ENCODE peak calls at places on chromosome 5, in five cellular contexts. One of them, this sample, is unnamed.

GRCh38 chr5:126917918-126918623 is 112.3 kb downstream of the MARCHF3 start:
- DNase-seq in tibial nerve: no peak
- DNase-seq in testis: no peak
- DNase-seq in HCT116: no peak
- DNase-seq in breast epithelium: no peak
- DNase-seq in this sample: no peak

GRCh38 chr5:138252944-138253343 is 21.5 kb downstream of the GFRA3 start:
- DNase-seq in breast epithelium: no peak
- DNase-seq in HCT116: no peak
- DNase-seq in tibial nerve: no peak
- DNase-seq in testis: no peak
- DNase-seq in this sample: no peak

GRCh38 chr5:113038714-113039113 is 62.1 kb downstream of the DCP2 start:
- DNase-seq in tibial nerve: no peak
- DNase-seq in breast epithelium: no peak
- DNase-seq in testis: no peak
- DNase-seq in HCT116: peak; percentile 19
- DNase-seq in this sample: no peak

GRCh38 chr5:125409101-125409495 is 662.7 kb upstream of the ZNF608 start:
- DNase-seq in HCT116: no peak
- DNase-seq in testis: no peak
- DNase-seq in tibial nerve: no peak
- DNase-seq in breast epithelium: no peak
- DNase-seq in this sample: no peak

GRCh38 chr5:45694255-45694834 is 1.8 kb downstream of the HCN1 start:
- DNase-seq in tibial nerve: no peak
- DNase-seq in HCT116: no peak
- DNase-seq in testis: no peak
- DNase-seq in breast epithelium: no peak
- DNase-seq in this sample: no peak

GRCh38 chr5:132385321-132386105 is 16.0 kb downstream of the SLC22A5 start:
- DNase-seq in tibial nerve: no peak
- DNase-seq in HCT116: no peak
- DNase-seq in testis: peak; percentile 57
- DNase-seq in breast epithelium: no peak
- DNase-seq in this sample: no peak

GRCh38 chr5:53360811-53361210 is 119.6 kb upstream of the FST start:
- DNase-seq in breast epithelium: no peak
- DNase-seq in HCT116: peak; percentile 4
- DNase-seq in testis: no peak
- DNase-seq in tibial nerve: no peak
- DNase-seq in this sample: no peak

GRCh38 chr5:137575847-137576246 is 76.7 kb upstream of the SPOCK1 start:
- DNase-seq in testis: no peak
- DNase-seq in breast epithelium: no peak
- DNase-seq in tibial nerve: no peak
- DNase-seq in HCT116: no peak
- DNase-seq in this sample: no peak

GRCh38 chr5:55969956-55970355 is 24.8 kb downstream of the IL6ST start:
- DNase-seq in breast epithelium: no peak
- DNase-seq in HCT116: no peak
- DNase-seq in testis: no peak
- DNase-seq in tibial nerve: no peak
- DNase-seq in this sample: no peak

GRCh38 chr5:172881691-172882370 is 47.8 kb downstream of the ERGIC1 start:
- DNase-seq in HCT116: peak; percentile 10
- DNase-seq in testis: no peak
- DNase-seq in tibial nerve: no peak
- DNase-seq in breast epithelium: no peak
- DNase-seq in this sample: no peak

GRCh38 chr5:5025098-5025773 is 114.9 kb upstream of the ADAMTS16 start:
- DNase-seq in breast epithelium: no peak
- DNase-seq in HCT116: no peak
- DNase-seq in tibial nerve: no peak
- DNase-seq in testis: no peak
- DNase-seq in this sample: no peak

GRCh38 chr5:53376853-53377252 is 103.6 kb upstream of the FST start:
- DNase-seq in breast epithelium: no peak
- DNase-seq in testis: no peak
- DNase-seq in tibial nerve: no peak
- DNase-seq in HCT116: no peak
- DNase-seq in this sample: no peak

GRCh38 chr5:141828162-141828561 is 50.0 kb downstream of the PCDH1 start:
- DNase-seq in HCT116: no peak
- DNase-seq in breast epithelium: no peak
- DNase-seq in testis: no peak
- DNase-seq in tibial nerve: no peak
- DNase-seq in this sample: no peak

GRCh38 chr5:88049737-88050136 is 218.9 kb downstream of the TMEM161B start:
- DNase-seq in breast epithelium: no peak
- DNase-seq in tibial nerve: no peak
- DNase-seq in HCT116: no peak
- DNase-seq in testis: no peak
- DNase-seq in this sample: no peak

GRCh38 chr5:149831492-149831891 is 101.4 kb downstream of the PPARGC1B start:
- DNase-seq in breast epithelium: no peak
- DNase-seq in testis: no peak
- DNase-seq in tibial nerve: no peak
- DNase-seq in HCT116: no peak
- DNase-seq in this sample: no peak

GRCh38 chr5:177455661-177456590 is 9.3 kb downstream of the PRR7 start:
- DNase-seq in testis: peak; percentile 97
- DNase-seq in HCT116: peak; percentile 84
- DNase-seq in breast epithelium: peak; percentile 92
- DNase-seq in tibial nerve: peak; percentile 92
- DNase-seq in this sample: peak; percentile 50

GRCh38 chr5:126694403-126694802 is 82.5 kb upstream of the LMNB1 start:
- DNase-seq in HCT116: no peak
- DNase-seq in testis: no peak
- DNase-seq in tibial nerve: no peak
- DNase-seq in breast epithelium: no peak
- DNase-seq in this sample: no peak

GRCh38 chr5:160514866-160515265 is 93.2 kb downstream of the PTTG1 start:
- DNase-seq in HCT116: no peak
- DNase-seq in tibial nerve: no peak
- DNase-seq in testis: no peak
- DNase-seq in breast epithelium: no peak
- DNase-seq in this sample: no peak

GRCh38 chr5:160513485-160513884 is 91.8 kb downstream of the PTTG1 start:
- DNase-seq in tibial nerve: no peak
- DNase-seq in testis: no peak
- DNase-seq in breast epithelium: no peak
- DNase-seq in HCT116: no peak
- DNase-seq in this sample: no peak

GRCh38 chr5:160514191-160514590 is 92.5 kb downstream of the PTTG1 start:
- DNase-seq in tibial nerve: no peak
- DNase-seq in breast epithelium: no peak
- DNase-seq in HCT116: no peak
- DNase-seq in testis: no peak
- DNase-seq in this sample: no peak

GRCh38 chr5:160508780-160509361 is 87.2 kb downstream of the PTTG1 start:
- DNase-seq in breast epithelium: peak; percentile 29
- DNase-seq in testis: peak; percentile 81
- DNase-seq in HCT116: peak; percentile 73
- DNase-seq in tibial nerve: no peak
- DNase-seq in this sample: no peak

DNA sequence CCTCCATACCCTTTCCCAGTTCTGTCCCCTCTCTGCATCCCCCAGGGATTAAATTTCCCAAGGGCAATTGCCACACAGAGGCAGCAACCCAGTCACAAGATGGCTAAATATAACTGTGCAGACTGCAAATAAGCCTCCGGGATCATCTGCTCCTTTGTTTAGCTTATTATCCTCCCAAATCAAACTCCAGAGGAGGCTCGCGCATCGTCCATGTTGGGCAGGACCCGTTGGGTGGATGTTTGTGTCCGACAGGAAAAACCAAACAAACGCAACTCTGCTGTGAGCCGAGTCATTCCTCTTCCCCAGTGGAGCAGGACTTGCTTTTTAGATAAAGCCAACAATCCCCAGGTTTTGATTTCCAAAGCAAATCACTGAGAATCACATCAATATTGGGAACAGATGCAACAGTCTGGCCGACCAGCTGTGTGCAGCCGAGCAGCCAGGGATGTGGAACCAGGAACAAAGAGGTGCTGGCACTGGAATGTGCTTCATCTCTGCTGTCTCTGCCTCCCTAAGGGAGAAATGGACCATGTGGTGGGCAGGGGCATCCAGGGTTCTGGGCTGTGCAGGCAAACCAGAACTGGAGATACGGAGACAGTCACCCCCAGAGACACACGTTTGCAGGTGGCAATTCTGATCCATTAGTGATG is 89.8 kb downstream of the PTTG1 start:
- DNase-seq in tibial nerve: no peak
- DNase-seq in breast epithelium: no peak
- DNase-seq in HCT116: no peak
- DNase-seq in testis: no peak
- DNase-seq in this sample: no peak
- TF ChIP-seq POLR2A in tibial nerve: no peak
- TF ChIP-seq POLR2A in breast epithelium: no peak
- TF ChIP-seq POLR2A in HCT116: no peak
- TF ChIP-seq POLR2A in testis: no peak
- TF ChIP-seq POLR2A in this sample: no peak

GRCh38 chr5:145835839-145836222 is 689 bp upstream of the PRELID2 start:
- DNase-seq in testis: no peak
- DNase-seq in breast epithelium: no peak
- DNase-seq in HCT116: no peak
- DNase-seq in tibial nerve: no peak
- DNase-seq in this sample: no peak

GRCh38 chr5:145838276-145838675 is 3.1 kb upstream of the PRELID2 start:
- DNase-seq in testis: peak; percentile 38
- DNase-seq in breast epithelium: no peak
- DNase-seq in tibial nerve: no peak
- DNase-seq in HCT116: no peak
- DNase-seq in this sample: no peak

GRCh38 chr5:145834554-145834916 is 607 bp downstream of the PRELID2 start:
- DNase-seq in tibial nerve: no peak
- DNase-seq in HCT116: no peak
- DNase-seq in testis: no peak
- DNase-seq in breast epithelium: no peak
- DNase-seq in this sample: no peak

GRCh38 chr5:145833616-145834200 is 1.4 kb downstream of the PRELID2 start:
- DNase-seq in testis: no peak
- DNase-seq in HCT116: no peak
- DNase-seq in breast epithelium: no peak
- DNase-seq in tibial nerve: no peak
- DNase-seq in this sample: no peak

GRCh38 chr5:145834917-145835838 is at the start of gene PRELID2:
- DNase-seq in testis: peak; percentile 94
- DNase-seq in breast epithelium: peak; percentile 78
- DNase-seq in HCT116: peak; percentile 79
- DNase-seq in tibial nerve: peak; percentile 72
- DNase-seq in this sample: peak; percentile 10
- H3K4me1 ChIP-seq in testis: peaks cover 10% of the 10 kb centered on the region
- H3K4me1 ChIP-seq in breast epithelium: peaks cover 7% of the 10 kb centered on the region
- H3K4me1 ChIP-seq in HCT116: peaks cover 16% of the 10 kb centered on the region
- H3K4me1 ChIP-seq in tibial nerve: peaks cover 36% of the 10 kb centered on the region
- H3K4me1 ChIP-seq in this sample: no peaks in the 10 kb centered on the region

DNA sequence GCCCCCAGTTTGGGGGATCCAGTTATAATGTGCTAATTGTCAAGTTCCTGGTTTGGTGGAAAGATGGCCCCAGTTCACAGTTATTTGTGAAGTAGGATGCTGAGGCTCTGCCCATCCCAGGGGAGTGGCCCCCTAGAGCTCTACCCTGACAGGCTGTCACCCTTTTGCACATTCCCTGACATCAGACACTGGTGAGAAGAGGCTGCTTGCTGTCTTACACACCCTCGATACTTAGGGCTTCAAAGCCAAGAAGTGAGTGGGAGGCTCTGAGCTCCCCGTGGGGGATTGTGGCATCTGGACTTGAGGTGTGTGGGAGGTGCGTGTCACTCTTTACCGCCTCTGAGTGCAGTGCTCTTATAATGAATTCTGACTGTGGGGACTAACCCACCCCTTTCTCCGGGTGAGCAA is 168.5 kb downstream of the DOCK2 start:
- DNase-seq in testis: no peak
- DNase-seq in HCT116: no peak
- DNase-seq in breast epithelium: no peak
- DNase-seq in tibial nerve: no peak
- DNase-seq in this sample: no peak
- TF ChIP-seq POLR2A in testis: no peak
- TF ChIP-seq POLR2A in HCT116: no peak
- TF ChIP-seq POLR2A in breast epithelium: no peak
- TF ChIP-seq POLR2A in tibial nerve: no peak
- TF ChIP-seq POLR2A in this sample: no peak

GRCh38 chr5:95863383-95863757 is 40.8 kb upstream of the GLRX start:
- DNase-seq in tibial nerve: peak; percentile 48
- DNase-seq in breast epithelium: no peak
- DNase-seq in HCT116: no peak
- DNase-seq in testis: peak; percentile 61
- DNase-seq in this sample: no peak

GRCh38 chr5:95864456-95864855 is 41.9 kb upstream of the GLRX start:
- DNase-seq in testis: no peak
- DNase-seq in tibial nerve: no peak
- DNase-seq in breast epithelium: no peak
- DNase-seq in HCT116: no peak
- DNase-seq in this sample: no peak

GRCh38 chr5:95861858-95862561 is 39.5 kb upstream of the GLRX start:
- DNase-seq in testis: no peak
- DNase-seq in breast epithelium: no peak
- DNase-seq in tibial nerve: no peak
- DNase-seq in HCT116: no peak
- DNase-seq in this sample: no peak

GRCh38 chr5:95861221-95861857 is 38.8 kb upstream of the GLRX start:
- DNase-seq in tibial nerve: peak; percentile 65
- DNase-seq in HCT116: peak; percentile 24
- DNase-seq in breast epithelium: peak; percentile 72
- DNase-seq in testis: peak; percentile 57
- DNase-seq in this sample: peak; percentile 13

GRCh38 chr5:95862636-95863382 is 40.3 kb upstream of the GLRX start:
- DNase-seq in HCT116: no peak
- DNase-seq in testis: no peak
- DNase-seq in breast epithelium: no peak
- DNase-seq in tibial nerve: no peak
- DNase-seq in this sample: no peak
- H3K4me1 ChIP-seq in HCT116: peaks cover 6% of the 10 kb centered on the region
- H3K4me1 ChIP-seq in testis: peaks cover 24% of the 10 kb centered on the region
- H3K4me1 ChIP-seq in breast epithelium: no peaks in the 10 kb centered on the region
- H3K4me1 ChIP-seq in tibial nerve: peaks cover 47% of the 10 kb centered on the region
- H3K4me1 ChIP-seq in this sample: peaks cover 45% of the 10 kb centered on the region

GRCh38 chr5:146848133-146848532 is 30.4 kb downstream of the PPP2R2B start:
- DNase-seq in HCT116: no peak
- DNase-seq in breast epithelium: no peak
- DNase-seq in tibial nerve: no peak
- DNase-seq in testis: no peak
- DNase-seq in this sample: no peak
- TF ChIP-seq POLR2A in HCT116: no peak
- TF ChIP-seq POLR2A in breast epithelium: no peak
- TF ChIP-seq POLR2A in tibial nerve: no peak
- TF ChIP-seq POLR2A in testis: no peak
- TF ChIP-seq POLR2A in this sample: no peak

DNA sequence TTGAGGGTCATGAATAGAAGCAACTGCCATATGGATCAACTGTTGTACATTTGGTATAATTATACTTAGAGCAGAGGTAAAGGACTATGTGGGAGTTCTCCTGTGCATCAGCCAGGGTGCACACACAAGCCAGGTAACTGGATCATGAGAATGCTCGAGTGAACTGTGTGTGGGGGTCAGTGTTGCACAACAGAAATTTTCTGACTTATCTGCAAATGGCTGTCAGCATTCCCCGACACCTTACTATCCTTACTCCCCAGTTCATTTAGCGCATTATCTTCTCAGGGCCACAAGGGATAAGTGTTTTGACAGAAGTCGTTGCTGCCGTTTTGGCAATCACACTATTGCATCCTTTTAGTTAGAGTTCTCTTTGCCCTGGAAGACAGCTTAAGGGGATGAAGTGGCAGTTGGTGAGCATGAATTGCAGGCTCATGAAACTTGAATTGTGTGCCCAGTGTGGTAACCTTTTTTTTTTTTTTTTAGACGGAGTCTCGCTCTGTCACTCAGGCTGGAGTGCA is 1.7 kb downstream of the CANX start:
- DNase-seq in breast epithelium: no peak
- DNase-seq in tibial nerve: no peak
- DNase-seq in testis: no peak
- DNase-seq in HCT116: no peak
- DNase-seq in this sample: no peak
- H3K4me1 ChIP-seq in breast epithelium: no peaks in the 10 kb centered on the region
- H3K4me1 ChIP-seq in tibial nerve: peaks cover 39% of the 10 kb centered on the region
- H3K4me1 ChIP-seq in testis: peaks cover 18% of the 10 kb centered on the region
- H3K4me1 ChIP-seq in HCT116: peaks cover 4% of the 10 kb centered on the region
- H3K4me1 ChIP-seq in this sample: peaks cover 11% of the 10 kb centered on the region

This sample was measured in esophagus squamous epithelium.